ENCODE peak calls at places on chromosomes 5 and 9, in ten cellular contexts. P, R, F, K, Z, N, H, B, A and C are unnamed samples.

GRCh38 chr9:99040911-99041582 is 63.9 kb upstream of the TGFBR1 start:
- ATAC-seq in R (no peak), A (no peak), H (peak; percentile 73), F (peak; percentile 61), K (peak; percentile 52), B (no peak), P (peak; percentile 18), N (no peak), Z (no peak), C (peak; percentile 46)

GRCh38 chr9:117907420-117907819 is 203.2 kb downstream of the TLR4 start:
- ATAC-seq in F (no peak), H (no peak), P (no peak), R (no peak), K (no peak), B (no peak), A (no peak), Z (no peak), N (no peak), C (no peak)

GRCh38 chr5:1804001-1804690 is 2.9 kb downstream of the NDUFS6 start:
- ATAC-seq in Z (no peak), P (no peak), B (no peak), K (no peak), F (peak; percentile 8), R (no peak), N (no peak), A (no peak), H (no peak), C (no peak)

GRCh38 chr9:22041792-22042191 is 32.7 kb upstream of the CDKN2B start:
- ATAC-seq in P (peak; percentile 99), N (no peak), F (no peak), K (peak; percentile 51), H (no peak), Z (peak; percentile 74), R (no peak), A (no peak), B (no peak), C (no peak)

GRCh38 chr9:73014011-73014410 is 61.2 kb upstream of the ALDH1A1 start:
- ATAC-seq in Z (no peak), H (no peak), A (no peak), K (no peak), B (no peak), P (no peak), F (no peak), R (no peak), N (no peak), C (no peak)

GRCh38 chr5:177154003-177154643 is 20.6 kb downstream of the NSD1 start:
- ATAC-seq in N (no peak), A (peak; percentile 34), B (no peak), R (no peak), F (no peak), H (peak; percentile 93), Z (no peak), K (no peak), P (no peak), C (no peak)

GRCh38 chr9:19473605-19474004 is 64.8 kb downstream of the ACER2 start:
- ATAC-seq in N (no peak), F (no peak), R (peak; percentile 53), K (no peak), P (no peak), B (peak; percentile 59), H (no peak), Z (no peak), A (no peak), C (no peak)

GRCh38 chr9:90141723-90142122 is 500.9 kb downstream of the DIRAS2 start:
- ATAC-seq in R (peak; percentile 49), K (peak; percentile 62), H (peak; percentile 64), B (no peak), N (no peak), P (no peak), Z (peak; percentile 42), A (no peak), F (no peak), C (no peak)

GRCh38 chr9:134458111-134458845 is 132.0 kb downstream of the RXRA start:
- ATAC-seq in N (no peak), K (no peak), B (no peak), R (no peak), P (no peak), H (peak; percentile 7), Z (no peak), F (peak; percentile 5), A (no peak), C (peak; percentile 2)

GRCh38 chr5:59943721-59944120 is 50.2 kb upstream of the PDE4D start:
- ATAC-seq in H (no peak), N (no peak), F (no peak), Z (no peak), K (no peak), A (no peak), B (no peak), R (no peak), P (no peak), C (no peak)
- TF ChIP-seq CTCF in H (no peak), N (no peak), F (no peak), Z (no peak), K (no peak), A (no peak), B (no peak), R (no peak), P (no peak), C (no peak)

GRCh38 chr9:97502222-97502983 is 937 bp downstream of the TMOD1 start:
- ATAC-seq in R (peak; percentile 71), A (peak; percentile 14), K (peak; percentile 31), H (no peak), F (peak; percentile 70), N (peak; percentile 47), P (peak; percentile 2), B (peak; percentile 40), Z (no peak), C (no peak)
- TF ChIP-seq POLR2A in R (peak; percentile 18), A (no peak), K (no peak), H (no peak), F (no peak), N (peak; percentile 62), P (no peak), B (no peak), Z (no peak), C (no peak)

GRCh38 chr9:95315108-95315746 is 2.3 kb downstream of the FANCC start:
- ATAC-seq in Z (no peak), N (no peak), H (no peak), K (no peak), B (no peak), R (no peak), F (no peak), P (no peak), A (no peak), C (no peak)
- H3K4me3 ChIP-seq in Z (no peak overlapping the region), N (no peak overlapping the region), H (no peak overlapping the region), K (no peak overlapping the region), B (no peak overlapping the region), R (no peak overlapping the region), F (no peak overlapping the region), P (no peak overlapping the region), A (no peak overlapping the region), C (no peak overlapping the region)

GRCh38 chr5:59351076-59351794 is 542.3 kb downstream of the PDE4D start:
- ATAC-seq in N (peak; percentile 97), P (peak; percentile 35), R (no peak), F (peak; percentile 91), B (no peak), Z (no peak), K (peak; percentile 23), A (no peak), H (no peak), C (peak; percentile 83)
- TF ChIP-seq CTCF in N (no peak), P (no peak), R (no peak), F (peak; percentile 25), B (no peak), Z (no peak), K (no peak), A (no peak), H (no peak), C (peak; percentile 56)

DNA sequence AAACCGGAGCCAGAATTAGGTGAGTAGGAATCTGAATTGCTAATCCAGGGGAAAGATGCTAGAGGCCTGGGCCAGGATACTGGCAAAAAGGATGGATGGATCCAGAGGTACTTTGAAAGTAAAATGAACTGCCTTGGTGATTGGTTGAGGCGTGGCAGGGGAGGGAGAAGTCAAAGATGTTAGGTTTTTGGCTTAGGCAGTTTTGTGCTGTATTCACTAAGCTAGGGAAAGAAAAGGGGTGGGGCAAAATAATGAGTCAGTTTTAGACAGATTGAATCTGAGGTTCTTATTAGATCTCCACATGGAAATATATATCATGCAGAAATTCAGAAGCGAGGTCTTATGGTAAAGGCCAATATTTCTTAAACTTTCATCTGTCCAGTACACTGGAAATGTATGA is 3.6 kb downstream of the LRRC70 start:
- ATAC-seq in P (no peak), N (no peak), Z (no peak), B (no peak), K (no peak), F (no peak), H (no peak), A (no peak), R (no peak), C (no peak)
- TF ChIP-seq POLR2A in P (no peak), N (no peak), Z (no peak), B (no peak), K (no peak), F (no peak), H (no peak), A (no peak), R (no peak), C (no peak)